ENCODE peak calls at places on chromosomes 3 and 15, in five cellular contexts. L, O, D, E and N are unnamed samples.
A peak's percentile ranks its signal among the peaks of the same experiment; 100 is the strongest.

GRCh38 chr3:159765860-159766294 is 222.8 kb upstream of the IL12A start:
- DNase-seq in D (no peak), O (no peak), L (no peak), E (no peak), N (no peak)

GRCh38 chr15:40389824-40390595 is 7.5 kb downstream of the KNSTRN start:
- DNase-seq in L (no peak), D (no peak), O (no peak), E (no peak), N (no peak)

GRCh38 chr3:4845882-4846281 is 133.4 kb upstream of the BHLHE40 start:
- DNase-seq in L (no peak), D (no peak), O (no peak), E (no peak), N (no peak)

GRCh38 chr3:30352919-30353318 is 253.5 kb upstream of the TGFBR2 start:
- DNase-seq in O (no peak), E (no peak), L (no peak), D (no peak), N (no peak)

GRCh38 chr3:137012097-137012501 is 54.3 kb downstream of the IL20RB start:
- DNase-seq in O (no peak), D (peak; percentile 22), E (no peak), L (no peak), N (peak; percentile 52)

GRCh38 chr3:49313902-49314676 is 25.8 kb downstream of the USP4 start:
- DNase-seq in D (peak; percentile 14), O (no peak), E (no peak), L (no peak), N (no peak)

GRCh38 chr3:104297617-104298016 is 1069.1 kb upstream of the ALCAM start:
- DNase-seq in E (no peak), O (no peak), L (no peak), D (no peak), N (no peak)

GRCh38 chr3:172846103-172846561 is 95.6 kb downstream of the ECT2 start:
- DNase-seq in L (no peak), E (peak; percentile 45), O (no peak), D (no peak), N (no peak)

GRCh38 chr3:153166206-153166605 is 4.2 kb downstream of the RAP2B start:
- DNase-seq in D (no peak), E (peak; percentile 90), L (no peak), O (no peak), N (no peak)

GRCh38 chr15:83305696-83306291 is 21.3 kb upstream of the BNC1 start:
- DNase-seq in O (no peak), E (no peak), D (no peak), L (no peak), N (no peak)

GRCh38 chr15:79436037-79436780 is 4.1 kb downstream of the MINAR1 start:
- DNase-seq in L (no peak), E (no peak), D (no peak), O (no peak), N (no peak)

GRCh38 chr3:89380006-89380405 is 272.6 kb downstream of the EPHA3 start:
- DNase-seq in E (no peak), D (peak; percentile 5), L (no peak), O (no peak), N (no peak)

GRCh38 chr15:88042047-88042446 is 214.5 kb downstream of the NTRK3 start:
- DNase-seq in E (no peak), L (no peak), O (no peak), D (no peak), N (no peak)

GRCh38 chr3:59180006-59180405 is 130.2 kb upstream of the CFAP20DC start:
- DNase-seq in L (no peak), O (no peak), D (no peak), E (no peak), N (no peak)

GRCh38 chr15:93476491-93477176 is 387.6 kb upstream of the RGMA start:
- DNase-seq in L (no peak), D (no peak), O (no peak), E (no peak), N (no peak)

GRCh38 chr3:9099711-9100110 is 136.4 kb upstream of the RAD18 start:
- DNase-seq in L (no peak), E (no peak), O (no peak), D (no peak), N (no peak)

GRCh38 chr15:100336061-100336460 is 5.7 kb downstream of the ADAMTS17 start:
- DNase-seq in E (no peak), O (no peak), L (no peak), D (no peak), N (no peak)

GRCh38 chr3:29169456-29169855 is 111.4 kb upstream of the RBMS3 start:
- DNase-seq in O (no peak), D (no peak), L (no peak), E (no peak), N (no peak)

GRCh38 chr3:35216501-35217266 is 422.6 kb upstream of the ARPP21 start:
- DNase-seq in E (no peak), D (no peak), L (no peak), O (no peak), N (no peak)

GRCh38 chr15:40310001-40310959 is 2.5 kb upstream of the PLCB2 start:
- DNase-seq in O (peak; percentile 81), L (no peak), D (no peak), E (peak; percentile 80), N (no peak)

GRCh38 chr3:38493019-38493418 is 3.1 kb upstream of the EXOG start:
- DNase-seq in L (no peak), D (peak; percentile 28), O (no peak), E (no peak), N (peak; percentile 21)

GRCh38 chr15:35925634-35926380 is 379.8 kb upstream of the DPH6 start:
- DNase-seq in D (no peak), O (no peak), L (no peak), E (no peak), N (no peak)

GRCh38 chr3:124363451-124363850 is 366.8 kb upstream of the UMPS start:
- DNase-seq in L (no peak), O (no peak), D (no peak), E (no peak), N (peak; percentile 77)

GRCh38 chr15:55407631-55407948 is 569 bp downstream of the CCPG1 start:
- DNase-seq in D (peak; percentile 12), O (no peak), E (no peak), L (no peak), N (no peak)

GRCh38 chr3:193593666-193594025 is 638 bp downstream of the OPA1 start:
- DNase-seq in L (no peak), D (no peak), O (peak; percentile 49), E (peak; percentile 58), N (no peak)

GRCh38 chr3:158810823-158811425 is 9.1 kb downstream of the MFSD1 start:
- DNase-seq in L (no peak), D (no peak), E (no peak), O (no peak), N (no peak)

GRCh38 chr3:162141232-162141631 is 644.6 kb downstream of the OTOL1 start:
- DNase-seq in O (no peak), D (peak; percentile 14), L (no peak), E (no peak), N (no peak)

GRCh38 chr3:169264711-169265110 is 398.8 kb downstream of the MECOM start:
- DNase-seq in D (no peak), L (no peak), E (no peak), O (no peak), N (no peak)